ENCODE peak calls at places on chromosomes 4 and X, in six cellular contexts. U, B, C, F, T and D are unnamed samples.

GRCh38 chr4:78014889-78015886 is 41.9 kb upstream of the FRAS1 start:
- DNase-seq in U (peak; percentile 16), B (no peak), C (no peak), F (no peak), T (no peak), D (peak; percentile 38)

GRCh38 chr4:66178901-66179300 is 508.6 kb upstream of the EPHA5 start:
- DNase-seq in U (no peak), B (no peak), C (no peak), F (peak; percentile 72), T (no peak), D (no peak)

GRCh38 chr4:106529348-106530033 is 160.9 kb upstream of the GIMD1 start:
- DNase-seq in U (no peak), B (no peak), C (peak; percentile 41), F (peak; percentile 16), T (no peak), D (no peak)

GRCh38 chrX:49176421-49177326 is 5.0 kb downstream of the PLP2 start:
- DNase-seq in U (no peak), B (no peak), C (no peak), F (no peak), T (no peak), D (no peak)

GRCh38 chr4:134024251-134024650 is 177.3 kb downstream of the PABPC4L start:
- DNase-seq in U (no peak), B (no peak), C (no peak), F (peak; percentile 2), T (no peak), D (no peak)

GRCh38 chr4:173399016-173399415 is at the start of gene SCRG1:
- DNase-seq in U (no peak), B (no peak), C (no peak), F (no peak), T (no peak), D (no peak)

GRCh38 chr4:33975996-33976395 is 2268.3 kb downstream of the ARAP2 start:
- DNase-seq in U (no peak), B (no peak), C (no peak), F (peak; percentile 30), T (no peak), D (no peak)

GRCh38 chr4:8403173-8403753 is 37.3 kb downstream of the ACOX3 start:
- DNase-seq in U (peak; percentile 5), B (peak; percentile 94), C (peak; percentile 95), F (peak; percentile 95), T (peak; percentile 56), D (no peak)

GRCh38 chr4:150332961-150333360 is 249.0 kb upstream of the MAB21L2 start:
- DNase-seq in U (no peak), B (no peak), C (no peak), F (no peak), T (no peak), D (no peak)

GRCh38 chrX:40145001-40145631 is 47.4 kb upstream of the BCOR start:
- DNase-seq in U (no peak), B (peak; percentile 45), C (no peak), F (no peak), T (no peak), D (no peak)

GRCh38 chrX:85243155-85243554 is 424 bp downstream of the SATL1 start:
- DNase-seq in U (no peak), B (no peak), C (no peak), F (peak; percentile 21), T (no peak), D (no peak)

GRCh38 chr4:174479140-174479539 is 43.1 kb downstream of the HPGD start:
- DNase-seq in U (no peak), B (no peak), C (no peak), F (no peak), T (no peak), D (no peak)

GRCh38 chrX:134460861-134461218 is 875 bp downstream of the HPRT1 start:
- DNase-seq in U (no peak), B (no peak), C (no peak), F (peak; percentile 18), T (no peak), D (no peak)

GRCh38 chr4:5477613-5478012 is 230.7 kb downstream of the EVC2 start:
- DNase-seq in U (no peak), B (no peak), C (no peak), F (no peak), T (no peak), D (no peak)

GRCh38 chr4:26342328-26343040 is 21.7 kb downstream of the RBPJ start:
- DNase-seq in U (no peak), B (peak; percentile 82), C (peak; percentile 90), F (peak; percentile 71), T (no peak), D (peak; percentile 0)

GRCh38 chrX:137352101-137352660 is 213.7 kb upstream of the ZIC3 start:
- DNase-seq in U (no peak), B (no peak), C (no peak), F (no peak), T (no peak), D (no peak)

GRCh38 chrX:47751670-47752069 is 85.0 kb upstream of the ZNF81 start:
- DNase-seq in U (no peak), B (no peak), C (peak; percentile 13), F (peak; percentile 8), T (peak; percentile 20), D (no peak)

GRCh38 chr4:6334203-6334887 is 64.7 kb downstream of the WFS1 start:
- DNase-seq in U (no peak), B (no peak), C (no peak), F (no peak), T (no peak), D (no peak)

GRCh38 chrX:39984191-39984956 is 113.4 kb downstream of the BCOR start:
- DNase-seq in U (no peak), B (peak; percentile 29), C (peak; percentile 47), F (no peak), T (no peak), D (no peak)

GRCh38 chr4:121706595-121707021 is 9.8 kb upstream of the ANXA5 start:
- DNase-seq in U (no peak), B (no peak), C (peak; percentile 71), F (no peak), T (peak; percentile 36), D (no peak)

GRCh38 chrX:150303386-150304097 is 59.6 kb upstream of the MAMLD1 start:
- DNase-seq in U (no peak), B (no peak), C (no peak), F (no peak), T (no peak), D (no peak)

GRCh38 chr4:107799634-107800033 is 25.1 kb upstream of the SGMS2 start:
- DNase-seq in U (no peak), B (no peak), C (no peak), F (no peak), T (no peak), D (no peak)

GRCh38 chrX:103540145-103540544 is 20.9 kb upstream of the RAB40A start:
- DNase-seq in U (no peak), B (no peak), C (no peak), F (peak; percentile 54), T (no peak), D (no peak)